ENCODE peak calls at places on chromosomes 1 and 21, in four cellular contexts. H, Z, E and N are unnamed samples.

GRCh38 chr1:98053471-98054366 is 132.9 kb upstream of the DPYD start:
- DNase-seq in Z (peak), E (peak), H (peak), N (no peak)

GRCh38 chr1:170067253-170067819 is 7.2 kb downstream of the KIFAP3 start:
- DNase-seq in E (no peak), Z (no peak), H (no peak), N (no peak)

GRCh38 chr1:156204686-156205085 is 8.1 kb upstream of the PMF1 start:
- DNase-seq in H (no peak), Z (no peak), E (no peak), N (no peak)

GRCh38 chr1:248823517-248824001 is 2.2 kb downstream of the SH3BP5L start:
- DNase-seq in H (no peak), Z (no peak), E (no peak), N (no peak)

GRCh38 chr1:157495285-157495684 is 57.0 kb downstream of the FCRL5 start:
- DNase-seq in E (no peak), H (no peak), Z (no peak), N (no peak)

GRCh38 chr1:43232071-43232470 is 37.7 kb upstream of the TMEM125 start:
- DNase-seq in Z (no peak), E (peak), H (no peak), N (peak)

GRCh38 chr1:9455487-9456237 is 83.6 kb upstream of the SLC25A33 start:
- DNase-seq in Z (peak), H (peak), E (no peak), N (no peak)

GRCh38 chr1:22808846-22809501 is 98.3 kb downstream of the EPHB2 start:
- DNase-seq in Z (no peak), H (peak), E (peak), N (no peak)

GRCh38 chr1:3716351-3716750 is 35.9 kb upstream of the CCDC27 start:
- DNase-seq in E (no peak), H (no peak), Z (no peak), N (no peak)

GRCh38 chr1:39788758-39789570 is at the start of gene BMP8B:
- DNase-seq in H (peak), Z (no peak), E (no peak), N (no peak)

GRCh38 chr1:33008051-33008914 is 28.4 kb downstream of the AK2 start:
- DNase-seq in E (peak), H (no peak), Z (no peak), N (no peak)

GRCh38 chr1:82279241-82279640 is 478.5 kb downstream of the ADGRL2 start:
- DNase-seq in E (no peak), Z (no peak), H (no peak), N (no peak)

GRCh38 chr1:98439471-98439870 is 222.1 kb upstream of the SNX7 start:
- DNase-seq in Z (no peak), E (no peak), H (no peak), N (no peak)

GRCh38 chr1:225299624-225300023 is 128.2 kb downstream of the LBR start:
- DNase-seq in H (no peak), Z (no peak), E (no peak), N (no peak)

GRCh38 chr1:76336951-76337371 is 262.4 kb downstream of the ST6GALNAC3 start:
- DNase-seq in Z (no peak), E (no peak), H (peak), N (no peak)

GRCh38 chr1:92996131-92996463 is 34.8 kb upstream of the DIPK1A start:
- DNase-seq in Z (no peak), E (no peak), H (no peak), N (peak)

GRCh38 chr21:33261635-33262034 is 4.5 kb upstream of the IL10RB start:
- DNase-seq in Z (no peak), E (peak), H (no peak), N (no peak)

GRCh38 chr1:54968581-54968980 is 11.8 kb upstream of the TMEM61 start:
- DNase-seq in Z (no peak), H (no peak), E (no peak), N (no peak)

GRCh38 chr1:204307334-204307883 is 52.3 kb downstream of the PLEKHA6 start:
- DNase-seq in Z (peak), E (no peak), H (no peak), N (no peak)

GRCh38 chr21:26845066-26845749 is at the start of gene ADAMTS1:
- DNase-seq in H (peak), Z (peak), E (peak), N (peak)

GRCh38 chr21:37039434-37040075 is 33.1 kb downstream of the RIPPLY3 start:
- DNase-seq in H (no peak), E (no peak), Z (no peak), N (no peak)

GRCh38 chr1:241895013-241895412 is 47.0 kb downstream of the EXO1 start:
- DNase-seq in H (no peak), Z (no peak), E (no peak), N (no peak)

GRCh38 chr1:180482425-180483275 is 19.7 kb downstream of the ACBD6 start:
- DNase-seq in E (no peak), Z (peak), H (no peak), N (no peak)

GRCh38 chr21:35284199-35284598 is 235.1 kb upstream of the RUNX1 start:
- DNase-seq in H (peak), E (no peak), Z (no peak), N (no peak)

GRCh38 chr1:206866062-206866461 is 639 bp downstream of the IL20 start:
- DNase-seq in H (no peak), E (no peak), Z (no peak), N (no peak)

GRCh38 chr1:206722751-206723499 is 38.2 kb downstream of the MAPKAPK2 start:
- DNase-seq in Z (no peak), H (peak), E (peak), N (no peak)

DNA sequence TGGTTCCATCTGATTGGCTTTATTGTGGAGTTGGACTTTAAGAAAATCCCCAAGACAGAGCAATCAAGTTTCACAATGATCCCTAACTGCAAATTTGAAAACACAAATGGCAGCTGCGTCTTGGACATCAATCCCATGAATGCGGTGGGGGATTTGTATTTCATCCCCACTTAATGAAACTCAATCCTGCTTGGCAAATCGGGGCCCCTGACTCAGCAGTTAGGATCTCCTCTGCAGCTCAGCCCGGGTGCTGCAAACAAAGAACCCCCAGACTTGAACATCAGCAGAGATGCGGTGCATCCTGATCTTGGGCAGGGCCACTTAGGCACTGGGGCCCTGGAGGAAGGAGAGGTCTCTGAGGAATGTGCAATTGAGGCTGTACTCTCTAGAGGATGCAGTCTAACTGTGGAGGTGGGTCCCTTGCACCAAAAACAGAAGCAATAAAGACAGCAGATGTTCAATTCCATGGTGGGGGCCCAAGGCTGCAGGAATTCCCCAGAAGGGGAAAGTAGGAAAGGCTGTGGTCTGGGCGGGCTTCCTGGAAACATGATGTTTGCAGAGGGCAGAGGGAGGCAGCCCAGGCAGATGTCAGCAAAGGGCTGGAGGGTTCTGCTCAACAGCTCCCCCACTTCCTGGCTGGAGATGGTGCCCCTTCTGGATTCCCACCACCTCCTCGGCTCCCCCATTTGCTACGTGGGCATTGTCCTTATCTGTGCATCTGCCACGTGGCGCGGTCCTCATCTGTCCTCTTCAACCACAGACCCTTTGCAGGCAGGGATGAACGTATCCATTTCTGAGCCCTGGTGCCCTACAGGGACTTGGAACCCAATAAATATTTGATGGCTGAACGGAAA is 8.6 kb upstream of the GUCA2B start:
- DNase-seq in H (no peak), Z (no peak), E (no peak), N (no peak)
- H3K27ac ChIP-seq in H (no peak), Z (no peak), E (no peak), N (no peak)

GRCh38 chr1:101260531-101260930 is 23.7 kb downstream of the S1PR1 start:
- DNase-seq in Z (no peak), E (no peak), H (no peak), N (no peak)
- H3K27ac ChIP-seq in Z (no peak), E (no peak), H (no peak), N (no peak)

GRCh38 chr1:8354038-8354437 is 36.1 kb downstream of the SLC45A1 start:
- DNase-seq in H (no peak), Z (no peak), E (no peak), N (no peak)
- H3K27ac ChIP-seq in H (peak), Z (no peak), E (peak), N (peak)

DNA sequence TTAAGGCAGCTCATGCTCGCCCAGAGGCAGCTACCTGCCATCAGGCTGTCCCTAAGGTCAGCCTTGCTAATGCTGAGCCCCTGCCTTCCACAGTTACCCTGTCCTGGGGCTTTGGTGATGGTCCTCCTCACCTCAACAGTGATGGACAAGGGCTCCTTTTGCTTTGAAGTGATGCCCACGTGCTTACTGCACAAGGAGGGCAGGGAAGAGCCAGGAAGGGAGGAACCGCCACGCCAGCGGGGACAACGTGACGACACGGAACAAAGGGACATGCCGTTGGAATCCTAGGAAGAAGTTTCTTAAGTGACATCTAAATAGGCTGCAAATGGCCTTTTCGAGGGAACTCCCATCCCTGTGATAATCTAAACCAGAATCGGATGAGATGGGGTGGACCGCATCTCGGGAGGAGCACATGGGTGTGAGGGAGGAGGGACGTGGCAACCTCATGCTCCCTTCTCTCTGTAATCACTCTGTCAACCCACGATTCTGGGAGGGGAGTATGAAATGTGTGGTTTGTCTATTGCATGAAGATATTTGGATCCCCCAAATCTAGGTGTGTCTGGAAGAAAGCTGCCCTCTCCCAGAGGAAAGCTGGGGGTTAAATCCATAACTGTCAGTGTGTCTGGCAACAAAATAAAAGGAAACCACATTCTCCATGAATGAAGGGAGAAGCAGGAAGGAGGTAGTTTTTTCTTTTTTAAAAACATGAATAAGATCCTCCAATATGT is 110.9 kb upstream of the IRF2BP2 start:
- DNase-seq in E (no peak), Z (no peak), H (no peak), N (no peak)
- H3K27ac ChIP-seq in E (peak), Z (no peak), H (peak), N (peak)

GRCh38 chr1:154429841-154430611 is 24.9 kb downstream of the IL6R start:
- DNase-seq in Z (no peak), H (no peak), E (no peak), N (no peak)

GRCh38 chr1:154429118-154429517 is 24.0 kb downstream of the IL6R start:
- DNase-seq in Z (no peak), E (no peak), H (no peak), N (no peak)

GRCh38 chr1:154425172-154425571 is 20.0 kb downstream of the IL6R start:
- DNase-seq in E (no peak), Z (no peak), H (no peak), N (no peak)

GRCh38 chr1:154430903-154431302 is 25.8 kb downstream of the IL6R start:
- DNase-seq in H (no peak), E (no peak), Z (no peak), N (no peak)

DNA sequence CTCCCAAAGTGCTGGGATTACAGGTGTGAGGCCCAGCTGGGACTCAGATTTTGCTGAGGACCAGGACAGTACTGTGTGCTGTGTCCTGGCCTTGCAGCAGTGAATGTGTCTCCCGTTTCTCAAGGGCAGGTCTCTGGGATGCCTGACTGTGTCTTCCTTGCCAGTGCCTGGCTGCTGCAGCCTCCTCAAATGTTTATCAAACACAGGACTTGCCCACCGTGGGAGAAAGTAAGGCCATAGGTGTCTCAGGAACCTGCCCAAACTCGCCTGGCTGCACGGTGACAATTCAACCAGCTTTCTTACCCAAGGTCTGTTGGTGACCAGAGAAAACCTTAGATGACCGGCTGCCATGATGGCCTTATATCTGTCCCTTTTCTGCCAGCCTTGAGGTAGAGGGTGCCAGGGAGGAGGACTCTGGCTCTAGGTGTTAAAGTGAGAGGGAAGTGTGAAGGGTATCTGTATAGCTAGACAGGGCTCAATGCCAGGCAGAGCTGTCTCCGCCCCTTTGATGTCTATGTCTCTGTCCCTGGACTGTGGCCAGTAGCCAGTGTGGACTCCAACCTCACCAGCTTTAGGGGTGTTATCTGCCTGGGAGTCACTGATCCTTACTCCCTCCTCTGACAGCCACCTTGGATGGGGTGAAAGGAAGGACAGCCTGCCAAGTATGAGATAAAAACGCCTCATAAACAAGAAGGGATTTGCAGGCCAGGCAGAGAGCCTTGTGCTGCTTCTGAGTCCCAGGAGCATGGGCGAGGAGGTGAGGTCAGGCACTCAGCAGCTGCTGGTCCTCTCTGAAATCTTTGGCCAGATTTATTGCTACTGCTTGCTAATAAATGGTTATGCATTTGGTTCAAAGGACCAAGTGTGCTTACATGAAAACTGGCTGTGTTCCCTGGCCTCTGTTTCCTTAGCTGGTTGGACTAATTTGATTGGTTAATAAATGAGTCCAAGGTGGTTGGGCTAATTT is 22.3 kb downstream of the IL6R start:
- DNase-seq in E (peak), Z (no peak), H (peak), N (no peak)
- H3K27ac ChIP-seq in E (peak), Z (no peak), H (peak), N (peak)

GRCh38 chr1:111062624-111063023 is 77.3 kb downstream of the DRAM2 start:
- DNase-seq in Z (no peak), H (no peak), E (no peak), N (no peak)
- H3K27ac ChIP-seq in Z (no peak), H (no peak), E (no peak), N (no peak)

GRCh38 chr1:2300004-2300771 is 72.1 kb downstream of the SKI start:
- DNase-seq in H (no peak), E (no peak), Z (no peak), N (no peak)
- H3K27ac ChIP-seq in H (peak), E (peak), Z (no peak), N (peak)

GRCh38 chr1:201540846-201541735 is 2.2 kb downstream of the NAV1 start:
- DNase-seq in E (no peak), Z (no peak), H (no peak), N (no peak)
- H3K27ac ChIP-seq in E (peak), Z (no peak), H (peak), N (peak)

DNA sequence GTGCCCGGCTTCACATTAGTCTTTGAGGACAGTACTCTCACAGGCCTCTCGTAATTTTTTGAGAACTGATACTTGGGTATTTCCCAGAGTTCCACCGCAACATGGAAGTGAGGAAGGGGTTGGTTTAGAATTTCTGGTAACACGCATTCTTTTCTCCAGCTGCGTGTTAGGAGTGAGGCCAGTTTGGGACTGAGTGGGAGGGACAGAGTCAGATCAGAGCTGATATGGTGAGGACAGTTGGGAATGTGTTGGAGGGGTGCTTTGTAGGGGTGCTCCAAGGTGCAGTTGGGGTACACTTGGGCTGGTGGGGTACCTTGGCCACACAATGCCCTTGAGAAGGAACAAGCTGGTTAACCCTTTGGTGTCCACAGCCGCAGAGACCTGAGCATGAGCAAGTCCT is 6.7 kb downstream of the FBXO6 start:
- DNase-seq in H (no peak), Z (no peak), E (no peak), N (no peak)
- H3K27ac ChIP-seq in H (no peak), Z (no peak), E (no peak), N (no peak)